ENCODE peak calls at places on chromosomes 3 and 15, in eight cellular contexts. Y, N, I, H, L, B, Z and M are unnamed samples.

GRCh38 chr3:99952306-99952705 is 134.6 kb downstream of the CMSS1 start:
- DNase-seq in Y (no peak), N (peak), I (no peak), H (no peak), L (no peak), B (no peak), Z (no peak), M (no peak)

GRCh38 chr3:48058089-48058488 is 41.9 kb upstream of the MAP4 start:
- DNase-seq in Y (no peak), N (no peak), I (no peak), H (no peak), L (no peak), B (no peak), Z (no peak), M (no peak)

GRCh38 chr3:14286887-14287496 is 108.4 kb downstream of the LSM3 start:
- DNase-seq in Y (no peak), N (no peak), I (no peak), H (no peak), L (no peak), B (no peak), Z (no peak), M (no peak)

GRCh38 chr3:74332165-74332564 is 282.3 kb downstream of the CNTN3 start:
- DNase-seq in Y (no peak), N (no peak), I (no peak), H (no peak), L (no peak), B (no peak), Z (no peak), M (no peak)

GRCh38 chr3:59885907-59886400 is 836.1 kb upstream of the CFAP20DC start:
- DNase-seq in Y (no peak), N (no peak), I (no peak), H (no peak), L (no peak), B (no peak), Z (no peak), M (no peak)

GRCh38 chr3:107772016-107772415 is 249.3 kb downstream of the BBX start:
- DNase-seq in Y (no peak), N (no peak), I (no peak), H (no peak), L (no peak), B (no peak), Z (no peak), M (no peak)

GRCh38 chr15:63977102-63977501 is 69.2 kb downstream of the DAPK2 start:
- DNase-seq in Y (no peak), N (no peak), I (no peak), H (no peak), L (no peak), B (no peak), Z (no peak), M (no peak)

GRCh38 chr15:77966540-77967290 is 110.8 kb downstream of the TBC1D2B start:
- DNase-seq in Y (peak), N (peak), I (peak), H (peak), L (peak), B (no peak), Z (no peak), M (peak)

GRCh38 chr3:123651449-123652345 is 66.8 kb upstream of the HACD2 start:
- DNase-seq in Y (no peak), N (no peak), I (no peak), H (no peak), L (no peak), B (no peak), Z (no peak), M (peak)

GRCh38 chr3:142495103-142495502 is 47.3 kb upstream of the XRN1 start:
- DNase-seq in Y (no peak), N (no peak), I (no peak), H (no peak), L (no peak), B (no peak), Z (no peak), M (no peak)

GRCh38 chr3:48301020-48301813 is 32.2 kb downstream of the SPINK8 start:
- DNase-seq in Y (peak), N (peak), I (peak), H (peak), L (peak), B (peak), Z (peak), M (peak)

GRCh38 chr3:138300657-138301056 is 29.0 kb downstream of the NME9 start:
- DNase-seq in Y (no peak), N (no peak), I (no peak), H (peak), L (no peak), B (no peak), Z (no peak), M (no peak)

GRCh38 chr3:64088408-64089136 is 65.3 kb upstream of the PSMD6 start:
- DNase-seq in Y (no peak), N (no peak), I (no peak), H (no peak), L (no peak), B (no peak), Z (no peak), M (no peak)

GRCh38 chr3:73656241-73656890 is 31.6 kb upstream of the PDZRN3 start:
- DNase-seq in Y (no peak), N (peak), I (no peak), H (no peak), L (no peak), B (no peak), Z (no peak), M (no peak)

GRCh38 chr3:38454884-38455638 is 1.4 kb downstream of the ACVR2B start:
- DNase-seq in Y (peak), N (peak), I (peak), H (peak), L (peak), B (peak), Z (no peak), M (peak)

GRCh38 chr15:67025719-67026118 is 39.7 kb upstream of the SMAD3 start:
- DNase-seq in Y (peak), N (peak), I (no peak), H (peak), L (no peak), B (no peak), Z (no peak), M (no peak)
- TF ChIP-seq USF2 in Y (no peak), N (no peak), I (no peak), H (no peak), L (no peak), B (no peak), Z (no peak), M (no peak)

DNA sequence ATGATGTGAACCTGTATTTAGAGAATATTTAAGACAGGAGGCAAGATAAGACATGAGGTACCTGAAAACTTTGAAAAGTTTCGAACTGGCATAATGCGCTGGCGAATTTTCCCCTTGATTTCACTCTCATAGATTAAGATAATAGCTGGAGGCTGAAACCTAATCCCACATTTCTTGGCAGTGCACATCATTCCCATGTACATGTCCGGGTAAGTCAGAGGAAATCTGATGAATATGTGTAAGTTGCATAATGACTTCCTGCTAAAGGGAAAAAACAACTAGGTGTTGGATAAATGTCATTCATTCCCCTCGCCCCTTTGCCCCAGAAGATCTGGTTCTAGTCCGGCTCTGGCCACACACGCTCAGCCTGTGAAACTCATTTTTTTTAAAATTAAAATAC is 3.6 kb downstream of the CEP19 start:
- DNase-seq in Y (no peak), N (no peak), I (no peak), H (no peak), L (no peak), B (no peak), Z (no peak), M (no peak)
- TF ChIP-seq USF2 in Y (no peak), N (no peak), I (no peak), H (no peak), L (no peak), B (no peak), Z (no peak), M (no peak)

GRCh38 chr3:125644036-125645025 is 49.0 kb upstream of the OSBPL11 start:
- DNase-seq in Y (no peak), N (peak), I (peak), H (no peak), L (no peak), B (no peak), Z (no peak), M (no peak)

GRCh38 chr3:125643127-125643526 is 47.8 kb upstream of the OSBPL11 start:
- DNase-seq in Y (no peak), N (no peak), I (no peak), H (no peak), L (no peak), B (no peak), Z (no peak), M (no peak)

GRCh38 chr3:125645613-125646012 is 50.3 kb upstream of the OSBPL11 start:
- DNase-seq in Y (no peak), N (no peak), I (no peak), H (no peak), L (no peak), B (no peak), Z (no peak), M (no peak)

GRCh38 chr3:125651246-125651645 is 55.9 kb upstream of the OSBPL11 start:
- DNase-seq in Y (no peak), N (peak), I (no peak), H (no peak), L (no peak), B (no peak), Z (no peak), M (no peak)

GRCh38 chr3:125647318-125648014 is 52.2 kb upstream of the OSBPL11 start:
- DNase-seq in Y (no peak), N (no peak), I (no peak), H (no peak), L (no peak), B (peak), Z (no peak), M (no peak)
- TF ChIP-seq USF2 in Y (no peak), N (no peak), I (no peak), H (no peak), L (no peak), B (no peak), Z (no peak), M (no peak)

DNA sequence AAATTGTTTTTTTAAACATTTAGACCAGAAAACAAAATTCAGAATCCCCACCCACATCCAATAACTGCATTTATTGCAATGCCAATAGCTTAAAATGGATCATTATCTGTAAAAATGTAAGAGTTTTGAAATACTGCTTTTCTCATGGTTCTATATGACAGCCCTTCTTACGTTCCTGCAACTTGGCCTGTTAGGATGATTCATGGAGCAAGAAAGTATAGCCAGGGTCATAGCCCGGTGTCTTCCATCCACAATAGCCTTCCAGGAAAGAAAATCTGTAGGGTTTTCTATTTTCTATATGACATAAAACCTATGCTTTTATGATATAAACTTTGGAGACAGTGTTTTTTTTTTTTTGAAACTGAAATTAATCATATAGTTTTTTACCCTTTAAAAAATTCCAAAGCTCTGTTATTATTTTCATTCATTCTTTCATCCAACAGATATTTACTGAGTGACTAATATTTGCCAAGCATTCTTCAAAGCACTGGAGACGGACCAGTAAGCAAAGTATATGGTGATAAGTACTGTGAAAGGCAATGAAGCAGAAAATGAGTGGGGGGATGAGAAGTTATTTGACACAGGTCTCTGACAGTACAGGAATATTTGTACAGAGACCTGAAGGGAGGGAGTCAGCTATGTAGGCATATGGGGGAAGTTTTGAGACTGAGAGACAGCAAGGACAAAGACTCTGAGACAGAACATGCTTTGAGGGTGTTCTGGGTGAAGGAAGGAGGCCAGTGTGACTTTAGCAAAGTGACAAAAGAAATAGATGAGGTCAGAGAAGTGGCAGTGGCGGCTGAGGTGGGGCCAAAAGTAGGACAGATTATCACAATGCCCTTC is 29.0 kb upstream of the SLC2A2 start:
- DNase-seq in Y (peak), N (peak), I (peak), H (no peak), L (no peak), B (no peak), Z (no peak), M (no peak)
- TF ChIP-seq USF2 in Y (no peak), N (no peak), I (no peak), H (no peak), L (no peak), B (no peak), Z (no peak), M (no peak)